ENCODE peak calls at places on chromosomes 3 and 15, in five cellular contexts. One of them, this sample, is unnamed.

GRCh38 chr3:66583646-66584045 is 82.8 kb upstream of the LRIG1 start:
- DNase-seq in K562: no peak
- DNase-seq in WTC11: no peak
- DNase-seq in GM12878: no peak
- DNase-seq in H1: no peak
- DNase-seq in this sample: no peak

GRCh38 chr15:92061511-92062200 is 208.1 kb downstream of the SLCO3A1 start:
- DNase-seq in K562: no peak
- DNase-seq in WTC11: no peak
- DNase-seq in GM12878: no peak
- DNase-seq in H1: no peak
- DNase-seq in this sample: no peak

GRCh38 chr15:55222588-55222987 is 25.8 kb upstream of the RSL24D1 start:
- DNase-seq in K562: no peak
- DNase-seq in WTC11: no peak
- DNase-seq in GM12878: peak; percentile 45
- DNase-seq in H1: no peak
- DNase-seq in this sample: no peak

GRCh38 chr3:112776836-112777235 is 69.8 kb downstream of the CD200R1L start:
- DNase-seq in K562: no peak
- DNase-seq in WTC11: no peak
- DNase-seq in GM12878: no peak
- DNase-seq in H1: no peak
- DNase-seq in this sample: no peak

GRCh38 chr3:190041333-190042041 is 79.2 kb downstream of the P3H2 start:
- DNase-seq in K562: no peak
- DNase-seq in WTC11: no peak
- DNase-seq in GM12878: peak; percentile 11
- DNase-seq in H1: peak; percentile 61
- DNase-seq in this sample: no peak

GRCh38 chr3:141680620-141681389 is 57.3 kb upstream of the RNF7 start:
- DNase-seq in K562: no peak
- DNase-seq in WTC11: peak; percentile 29
- DNase-seq in GM12878: no peak
- DNase-seq in H1: peak; percentile 13
- DNase-seq in this sample: no peak

GRCh38 chr3:16841906-16842709 is 42.6 kb upstream of the PLCL2 start:
- DNase-seq in K562: no peak
- DNase-seq in WTC11: peak; percentile 16
- DNase-seq in GM12878: peak; percentile 83
- DNase-seq in H1: no peak
- DNase-seq in this sample: no peak

GRCh38 chr15:62899090-62899493 is 143.5 kb upstream of the TPM1 start:
- DNase-seq in K562: no peak
- DNase-seq in WTC11: no peak
- DNase-seq in GM12878: no peak
- DNase-seq in H1: no peak
- DNase-seq in this sample: peak; percentile 33

GRCh38 chr3:65617787-65618186 is 420.9 kb downstream of the MAGI1 start:
- DNase-seq in K562: peak; percentile 60
- DNase-seq in WTC11: no peak
- DNase-seq in GM12878: no peak
- DNase-seq in H1: no peak
- DNase-seq in this sample: no peak

GRCh38 chr3:158532099-158532734 is 38.8 kb upstream of the MLF1 start:
- DNase-seq in K562: peak; percentile 20
- DNase-seq in WTC11: no peak
- DNase-seq in GM12878: no peak
- DNase-seq in H1: no peak
- DNase-seq in this sample: peak; percentile 44

GRCh38 chr15:94360251-94360671 is 128.9 kb downstream of the MCTP2 start:
- DNase-seq in K562: no peak
- DNase-seq in WTC11: no peak
- DNase-seq in GM12878: no peak
- DNase-seq in H1: no peak
- DNase-seq in this sample: peak; percentile 55

GRCh38 chr15:58918239-58918638 is 15.2 kb downstream of the SLTM start:
- DNase-seq in K562: no peak
- DNase-seq in WTC11: no peak
- DNase-seq in GM12878: no peak
- DNase-seq in H1: no peak
- DNase-seq in this sample: no peak

GRCh38 chr3:111321786-111322185 is 220.2 kb upstream of the CD96 start:
- DNase-seq in K562: no peak
- DNase-seq in WTC11: no peak
- DNase-seq in GM12878: no peak
- DNase-seq in H1: no peak
- DNase-seq in this sample: no peak

GRCh38 chr3:150599611-150600297 is 3.4 kb upstream of the SELENOT start:
- DNase-seq in K562: peak; percentile 29
- DNase-seq in WTC11: peak; percentile 16
- DNase-seq in GM12878: no peak
- DNase-seq in H1: no peak
- DNase-seq in this sample: no peak

GRCh38 chr15:97316362-97316761 is 644.1 kb upstream of the ARRDC4 start:
- DNase-seq in K562: no peak
- DNase-seq in WTC11: no peak
- DNase-seq in GM12878: no peak
- DNase-seq in H1: no peak
- DNase-seq in this sample: no peak

GRCh38 chr15:63908986-63909385 is 75.2 kb upstream of the HERC1 start:
- DNase-seq in K562: no peak
- DNase-seq in WTC11: no peak
- DNase-seq in GM12878: no peak
- DNase-seq in H1: no peak
- DNase-seq in this sample: no peak

GRCh38 chr15:80936288-80937078 is 53.1 kb downstream of the MESD start:
- DNase-seq in K562: peak; percentile 16
- DNase-seq in WTC11: no peak
- DNase-seq in GM12878: no peak
- DNase-seq in H1: no peak
- DNase-seq in this sample: no peak

GRCh38 chr3:141448606-141449216 is 38.1 kb upstream of the RASA2 start:
- DNase-seq in K562: no peak
- DNase-seq in WTC11: no peak
- DNase-seq in GM12878: no peak
- DNase-seq in H1: no peak
- DNase-seq in this sample: no peak

GRCh38 chr3:126704494-126705214 is 614 bp downstream of the CHCHD6 start:
- DNase-seq in K562: no peak
- DNase-seq in WTC11: no peak
- DNase-seq in GM12878: no peak
- DNase-seq in H1: no peak
- DNase-seq in this sample: no peak

GRCh38 chr3:66437341-66437929 is 63.4 kb downstream of the LRIG1 start:
- DNase-seq in K562: no peak
- DNase-seq in WTC11: no peak
- DNase-seq in GM12878: no peak
- DNase-seq in H1: no peak
- DNase-seq in this sample: no peak

GRCh38 chr3:186930639-186931486 is 537 bp downstream of the ST6GAL1 start:
- DNase-seq in K562: peak; percentile 69
- DNase-seq in WTC11: peak; percentile 87
- DNase-seq in GM12878: peak; percentile 52
- DNase-seq in H1: peak; percentile 79
- DNase-seq in this sample: peak; percentile 71

GRCh38 chr3:12299026-12299425 is 10.2 kb downstream of the PPARG start:
- DNase-seq in K562: no peak
- DNase-seq in WTC11: no peak
- DNase-seq in GM12878: no peak
- DNase-seq in H1: no peak
- DNase-seq in this sample: no peak

GRCh38 chr3:44914936-44915335 is 40.5 kb downstream of the TGM4 start:
- DNase-seq in K562: peak; percentile 71
- DNase-seq in WTC11: peak; percentile 44
- DNase-seq in GM12878: no peak
- DNase-seq in H1: no peak
- DNase-seq in this sample: no peak

GRCh38 chr15:63042879-63043340 is 363 bp downstream of the TPM1 start:
- DNase-seq in K562: no peak
- DNase-seq in WTC11: no peak
- DNase-seq in GM12878: no peak
- DNase-seq in H1: no peak
- DNase-seq in this sample: no peak

GRCh38 chr15:65494066-65494465 is 23.4 kb downstream of the DPP8 start:
- DNase-seq in K562: no peak
- DNase-seq in WTC11: no peak
- DNase-seq in GM12878: no peak
- DNase-seq in H1: no peak
- DNase-seq in this sample: no peak

GRCh38 chr3:48276856-48277641 is 36.1 kb downstream of the ZNF589 start:
- DNase-seq in K562: no peak
- DNase-seq in WTC11: no peak
- DNase-seq in GM12878: no peak
- DNase-seq in H1: no peak
- DNase-seq in this sample: no peak

GRCh38 chr15:82655606-82656005 is 8.4 kb upstream of the CPEB1 start:
- DNase-seq in K562: no peak
- DNase-seq in WTC11: no peak
- DNase-seq in GM12878: no peak
- DNase-seq in H1: no peak
- DNase-seq in this sample: no peak

GRCh38 chr3:44242716-44243115 is 1.0 kb downstream of the TOPAZ1 start:
- DNase-seq in K562: no peak
- DNase-seq in WTC11: no peak
- DNase-seq in GM12878: no peak
- DNase-seq in H1: no peak
- DNase-seq in this sample: no peak

GRCh38 chr15:35738370-35738769 is 192.4 kb upstream of the DPH6 start:
- DNase-seq in K562: no peak
- DNase-seq in WTC11: no peak
- DNase-seq in GM12878: no peak
- DNase-seq in H1: no peak
- DNase-seq in this sample: no peak

GRCh38 chr3:134426660-134427181 is 52.5 kb upstream of the AMOTL2 start:
- DNase-seq in K562: no peak
- DNase-seq in WTC11: no peak
- DNase-seq in GM12878: no peak
- DNase-seq in H1: no peak
- DNase-seq in this sample: no peak

GRCh38 chr3:121018917-121019321 is 110.9 kb downstream of the STXBP5L start:
- DNase-seq in K562: no peak
- DNase-seq in WTC11: peak; percentile 19
- DNase-seq in GM12878: no peak
- DNase-seq in H1: no peak
- DNase-seq in this sample: no peak

DNA sequence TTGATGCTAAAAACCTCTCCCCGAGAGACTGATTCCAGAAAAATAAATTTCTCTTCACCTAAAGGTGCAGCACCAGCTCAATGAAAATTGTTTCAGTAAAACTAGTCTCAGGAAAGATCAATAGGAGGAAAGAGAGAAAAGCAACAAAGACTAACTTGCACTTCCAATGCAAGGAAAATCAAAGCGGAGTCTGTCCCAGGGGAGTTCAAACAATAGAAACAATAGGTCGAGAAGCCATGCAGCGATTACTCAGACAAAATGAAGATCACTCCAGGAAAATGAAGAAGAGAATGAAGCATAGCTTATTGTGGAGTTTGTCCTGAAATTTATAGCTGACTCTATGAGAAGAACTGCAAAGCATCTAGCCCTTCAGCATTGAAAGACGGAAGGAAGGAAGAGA is 105.1 kb upstream of the FRMD4B start:
- DNase-seq in K562: no peak
- DNase-seq in WTC11: no peak
- DNase-seq in GM12878: no peak
- DNase-seq in H1: no peak
- DNase-seq in this sample: no peak
- TF ChIP-seq ATF3 in K562: no peak
- TF ChIP-seq ATF3 in WTC11: no peak
- TF ChIP-seq ATF3 in GM12878: no peak
- TF ChIP-seq ATF3 in H1: no peak
- TF ChIP-seq ATF3 in this sample: no peak

DNA sequence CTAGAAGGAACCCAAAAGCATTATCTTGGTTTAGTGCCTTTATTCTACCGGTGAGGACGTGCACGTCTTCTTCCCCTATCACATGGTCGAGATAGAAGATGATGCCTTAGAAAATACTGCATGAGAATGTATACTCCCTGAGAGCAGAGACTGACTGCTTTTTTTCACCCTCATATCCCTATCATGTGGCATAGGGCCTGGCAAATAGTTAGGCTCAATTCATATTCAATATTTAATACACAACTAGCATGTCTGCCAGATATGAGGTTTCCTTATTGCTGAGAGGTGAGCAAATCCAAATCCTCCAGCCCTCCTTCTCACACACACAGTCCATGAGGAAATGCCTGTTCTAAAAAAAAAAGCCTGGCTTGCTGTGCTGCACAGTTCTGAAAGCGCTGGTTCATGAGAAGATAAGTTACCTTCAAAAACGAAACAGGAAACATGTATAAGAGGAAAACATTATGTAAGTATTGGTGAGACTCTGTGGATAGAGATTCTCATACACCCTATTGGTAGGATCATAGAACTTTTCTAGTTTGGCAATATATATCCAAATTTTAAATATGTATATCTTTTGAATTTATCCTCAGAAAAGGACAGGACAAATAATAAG is 15.5 kb upstream of the ACAP2 start:
- DNase-seq in K562: peak; percentile 31
- DNase-seq in WTC11: no peak
- DNase-seq in GM12878: no peak
- DNase-seq in H1: no peak
- DNase-seq in this sample: no peak
- TF ChIP-seq ATF3 in K562: no peak
- TF ChIP-seq ATF3 in WTC11: no peak
- TF ChIP-seq ATF3 in GM12878: no peak
- TF ChIP-seq ATF3 in H1: no peak
- TF ChIP-seq ATF3 in this sample: no peak

DNA sequence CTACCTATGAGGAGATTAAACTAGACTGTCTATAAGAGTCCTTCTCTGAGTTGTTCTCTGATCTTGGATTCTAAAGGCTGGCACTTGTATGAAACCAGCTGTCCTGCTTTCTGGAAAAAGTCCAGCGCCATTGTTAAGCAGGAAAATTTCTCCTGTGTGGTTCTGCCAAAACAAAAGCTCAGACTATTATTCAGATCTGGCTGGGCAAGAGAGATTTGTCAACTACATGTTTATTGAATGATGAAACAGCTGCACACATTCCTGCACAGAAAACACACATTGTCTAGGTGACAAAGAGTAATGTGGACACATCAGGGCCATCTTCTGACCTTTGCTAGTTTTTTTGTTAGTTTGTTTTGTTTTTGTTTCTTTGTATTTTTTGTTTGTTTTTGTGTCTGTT is 29.9 kb downstream of the ACP3 start:
- DNase-seq in K562: no peak
- DNase-seq in WTC11: no peak
- DNase-seq in GM12878: no peak
- DNase-seq in H1: no peak
- DNase-seq in this sample: peak; percentile 9
- TF ChIP-seq ATF3 in K562: no peak
- TF ChIP-seq ATF3 in WTC11: no peak
- TF ChIP-seq ATF3 in GM12878: no peak
- TF ChIP-seq ATF3 in H1: no peak
- TF ChIP-seq ATF3 in this sample: no peak

DNA sequence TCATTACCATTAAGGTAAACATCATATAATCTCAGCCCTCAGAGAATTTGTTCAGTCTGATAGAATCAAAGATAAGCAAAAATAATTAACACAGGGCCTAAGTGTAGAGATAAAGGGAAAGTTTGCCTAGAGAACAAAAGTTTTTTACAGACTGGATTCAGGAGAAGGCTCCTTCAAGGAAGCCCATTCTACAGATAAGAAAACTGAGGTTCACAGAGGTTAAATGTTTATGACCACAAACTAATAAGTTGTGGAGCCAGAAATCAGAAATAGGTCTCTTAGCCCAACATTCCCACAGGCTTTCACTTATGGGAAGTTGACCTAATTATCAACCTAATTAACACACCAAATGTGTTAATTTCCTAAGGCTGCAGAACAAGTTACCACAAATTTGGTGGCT is 110.7 kb downstream of the ZMAT3 start:
- DNase-seq in K562: no peak
- DNase-seq in WTC11: no peak
- DNase-seq in GM12878: no peak
- DNase-seq in H1: no peak
- DNase-seq in this sample: no peak
- TF ChIP-seq ATF3 in K562: no peak
- TF ChIP-seq ATF3 in WTC11: no peak
- TF ChIP-seq ATF3 in GM12878: no peak
- TF ChIP-seq ATF3 in H1: no peak
- TF ChIP-seq ATF3 in this sample: no peak

This sample was measured in HepG2.